ENCODE peak calls at places on chromosomes 13 and 19, in four cellular contexts. One of them, this sample, is unnamed.
A peak's percentile ranks its signal among the peaks of the same experiment; 100 is the strongest.

GRCh38 chr19:36488816-36489138 is 584 bp downstream of the ZNF566 start:
- DNase-seq in neuronal stem cell: no peak
- DNase-seq in GM23338: no peak
- DNase-seq in bronchial epithelial cell: no peak
- DNase-seq in this sample: no peak

GRCh38 chr19:38952395-38953165 is 21.8 kb downstream of the MRPS12 start:
- DNase-seq in neuronal stem cell: no peak
- DNase-seq in GM23338: peak; percentile 80
- DNase-seq in bronchial epithelial cell: peak; percentile 40
- DNase-seq in this sample: no peak

GRCh38 chr19:982567-983170 is 1.5 kb upstream of the WDR18 start:
- DNase-seq in neuronal stem cell: peak; percentile 79
- DNase-seq in GM23338: peak; percentile 83
- DNase-seq in bronchial epithelial cell: peak; percentile 13
- DNase-seq in this sample: peak; percentile 46

GRCh38 chr19:30812099-30812684 is 440.0 kb downstream of the ZNF536 start:
- DNase-seq in neuronal stem cell: no peak
- DNase-seq in GM23338: no peak
- DNase-seq in bronchial epithelial cell: no peak
- DNase-seq in this sample: no peak

GRCh38 chr19:48102870-48103751 is 7.5 kb downstream of the PLA2G4C start:
- DNase-seq in neuronal stem cell: peak; percentile 56
- DNase-seq in GM23338: peak; percentile 82
- DNase-seq in bronchial epithelial cell: peak; percentile 54
- DNase-seq in this sample: no peak

GRCh38 chr19:1177322-1178114 is 3.5 kb upstream of the SBNO2 start:
- DNase-seq in neuronal stem cell: no peak
- DNase-seq in GM23338: no peak
- DNase-seq in bronchial epithelial cell: peak; percentile 96
- DNase-seq in this sample: no peak

GRCh38 chr19:22831211-22831610 is 880 bp upstream of the ZNF723 start:
- DNase-seq in neuronal stem cell: no peak
- DNase-seq in GM23338: no peak
- DNase-seq in bronchial epithelial cell: no peak
- DNase-seq in this sample: no peak

GRCh38 chr19:18245297-18245696 is 19.1 kb upstream of the PDE4C start:
- DNase-seq in neuronal stem cell: no peak
- DNase-seq in GM23338: no peak
- DNase-seq in bronchial epithelial cell: no peak
- DNase-seq in this sample: no peak

GRCh38 chr19:11617207-11618062 is 20.2 kb downstream of the ZNF627 start:
- DNase-seq in neuronal stem cell: no peak
- DNase-seq in GM23338: no peak
- DNase-seq in bronchial epithelial cell: no peak
- DNase-seq in this sample: no peak

GRCh38 chr13:45989607-45990006 is 62.9 kb downstream of the ZC3H13 start:
- DNase-seq in neuronal stem cell: no peak
- DNase-seq in GM23338: no peak
- DNase-seq in bronchial epithelial cell: peak; percentile 18
- DNase-seq in this sample: no peak

GRCh38 chr13:66795636-66796035 is 434.5 kb downstream of the PCDH9 start:
- DNase-seq in neuronal stem cell: no peak
- DNase-seq in GM23338: no peak
- DNase-seq in bronchial epithelial cell: no peak
- DNase-seq in this sample: no peak

GRCh38 chr13:28754698-28755545 is 36.2 kb upstream of the SLC46A3 start:
- DNase-seq in neuronal stem cell: no peak
- DNase-seq in GM23338: peak; percentile 71
- DNase-seq in bronchial epithelial cell: no peak
- DNase-seq in this sample: no peak

GRCh38 chr19:38975214-38975860 is at the start of gene FBXO17:
- DNase-seq in neuronal stem cell: peak; percentile 50
- DNase-seq in GM23338: peak; percentile 70
- DNase-seq in bronchial epithelial cell: peak; percentile 34
- DNase-seq in this sample: peak; percentile 51

GRCh38 chr13:76820759-76821158 is 65.4 kb downstream of the KCTD12 start:
- DNase-seq in neuronal stem cell: no peak
- DNase-seq in GM23338: peak; percentile 8
- DNase-seq in bronchial epithelial cell: no peak
- DNase-seq in this sample: peak; percentile 61

GRCh38 chr13:65555973-65556372 is 1674.2 kb downstream of the PCDH9 start:
- DNase-seq in neuronal stem cell: no peak
- DNase-seq in GM23338: no peak
- DNase-seq in bronchial epithelial cell: no peak
- DNase-seq in this sample: no peak

GRCh38 chr13:106373304-106373988 is 162.0 kb downstream of the EFNB2 start:
- DNase-seq in neuronal stem cell: no peak
- DNase-seq in GM23338: no peak
- DNase-seq in bronchial epithelial cell: no peak
- DNase-seq in this sample: no peak

GRCh38 chr13:95745752-95746151 is 68.8 kb downstream of the DNAJC3 start:
- DNase-seq in neuronal stem cell: no peak
- DNase-seq in GM23338: peak; percentile 28
- DNase-seq in bronchial epithelial cell: no peak
- DNase-seq in this sample: no peak

GRCh38 chr13:80235131-80235530 is 105.8 kb downstream of the SPRY2 start:
- DNase-seq in neuronal stem cell: no peak
- DNase-seq in GM23338: no peak
- DNase-seq in bronchial epithelial cell: no peak
- DNase-seq in this sample: no peak
- H3K4me3 ChIP-seq in neuronal stem cell: no peak overlapping the region
- H3K4me3 ChIP-seq in GM23338: no peak overlapping the region
- H3K4me3 ChIP-seq in bronchial epithelial cell: no peak overlapping the region
- H3K4me3 ChIP-seq in this sample: no peak overlapping the region

DNA sequence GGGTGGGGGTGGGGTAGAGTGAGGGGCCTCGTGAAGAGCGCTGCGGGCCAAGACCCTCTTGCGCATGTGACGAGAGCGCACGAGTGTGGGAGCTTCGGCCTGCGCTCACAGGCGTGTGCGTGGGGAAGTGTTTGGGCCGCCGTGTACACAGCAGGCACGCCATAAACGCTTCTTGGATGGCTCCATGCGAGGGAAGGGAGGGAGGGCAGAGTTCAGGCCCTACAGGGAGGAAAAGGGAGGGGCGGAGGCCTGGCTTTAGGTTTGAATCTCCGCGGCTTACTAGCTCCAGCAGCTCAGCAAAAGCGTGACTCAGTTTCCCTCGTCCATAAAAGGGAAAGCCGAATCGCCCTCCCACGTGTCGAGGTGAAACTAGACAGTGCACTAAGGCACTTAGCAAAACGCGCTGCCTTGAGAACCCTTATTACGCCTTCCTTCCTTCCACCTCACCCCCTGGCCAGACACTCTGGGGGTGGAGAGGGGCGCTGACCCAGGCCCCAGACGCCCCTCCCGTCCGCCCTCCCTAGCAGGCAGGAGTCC is 12.5 kb downstream of the GADD45B start:
- DNase-seq in neuronal stem cell: no peak
- DNase-seq in GM23338: no peak
- DNase-seq in bronchial epithelial cell: no peak
- DNase-seq in this sample: no peak
- H3K4me3 ChIP-seq in neuronal stem cell: no peak overlapping the region
- H3K4me3 ChIP-seq in GM23338: peak overlapping the region; percentile 61
- H3K4me3 ChIP-seq in bronchial epithelial cell: no peak overlapping the region
- H3K4me3 ChIP-seq in this sample: peak overlapping the region; percentile 34

GRCh38 chr13:26759156-26759906 is 1.3 kb downstream of the GPR12 start:
- DNase-seq in neuronal stem cell: no peak
- DNase-seq in GM23338: peak; percentile 21
- DNase-seq in bronchial epithelial cell: no peak
- DNase-seq in this sample: no peak

GRCh38 chr13:26759907-26760834 is at the start of gene GPR12:
- DNase-seq in neuronal stem cell: no peak
- DNase-seq in GM23338: peak; percentile 33
- DNase-seq in bronchial epithelial cell: no peak
- DNase-seq in this sample: no peak

GRCh38 chr13:26758496-26759155 is 2.0 kb downstream of the GPR12 start:
- DNase-seq in neuronal stem cell: no peak
- DNase-seq in GM23338: no peak
- DNase-seq in bronchial epithelial cell: no peak
- DNase-seq in this sample: no peak

GRCh38 chr13:26760835-26761582 is 423 bp upstream of the GPR12 start:
- DNase-seq in neuronal stem cell: no peak
- DNase-seq in GM23338: peak; percentile 40
- DNase-seq in bronchial epithelial cell: no peak
- DNase-seq in this sample: no peak
- H3K4me3 ChIP-seq in neuronal stem cell: peak overlapping the region; percentile 76
- H3K4me3 ChIP-seq in GM23338: peak overlapping the region; percentile 62
- H3K4me3 ChIP-seq in bronchial epithelial cell: no peak overlapping the region
- H3K4me3 ChIP-seq in this sample: no peak overlapping the region

GRCh38 chr19:55081773-55082022 is 6.0 kb downstream of the EPS8L1 start:
- DNase-seq in neuronal stem cell: no peak
- DNase-seq in GM23338: no peak
- DNase-seq in bronchial epithelial cell: no peak
- DNase-seq in this sample: no peak
- H3K4me3 ChIP-seq in neuronal stem cell: peak overlapping the region; percentile 19
- H3K4me3 ChIP-seq in GM23338: peak overlapping the region; percentile 85
- H3K4me3 ChIP-seq in bronchial epithelial cell: peak overlapping the region; percentile 49
- H3K4me3 ChIP-seq in this sample: no peak overlapping the region

GRCh38 chr13:37595162-37595561 is 3.4 kb downstream of the POSTN start:
- DNase-seq in neuronal stem cell: no peak
- DNase-seq in GM23338: peak; percentile 14
- DNase-seq in bronchial epithelial cell: peak; percentile 56
- DNase-seq in this sample: no peak

GRCh38 chr13:37597477-37597876 is 1.1 kb downstream of the POSTN start:
- DNase-seq in neuronal stem cell: no peak
- DNase-seq in GM23338: no peak
- DNase-seq in bronchial epithelial cell: no peak
- DNase-seq in this sample: no peak

GRCh38 chr13:37599509-37599908 is 941 bp upstream of the POSTN start:
- DNase-seq in neuronal stem cell: no peak
- DNase-seq in GM23338: no peak
- DNase-seq in bronchial epithelial cell: no peak
- DNase-seq in this sample: no peak

GRCh38 chr13:37602743-37603381 is 4.3 kb upstream of the POSTN start:
- DNase-seq in neuronal stem cell: no peak
- DNase-seq in GM23338: no peak
- DNase-seq in bronchial epithelial cell: peak; percentile 42
- DNase-seq in this sample: no peak

DNA sequence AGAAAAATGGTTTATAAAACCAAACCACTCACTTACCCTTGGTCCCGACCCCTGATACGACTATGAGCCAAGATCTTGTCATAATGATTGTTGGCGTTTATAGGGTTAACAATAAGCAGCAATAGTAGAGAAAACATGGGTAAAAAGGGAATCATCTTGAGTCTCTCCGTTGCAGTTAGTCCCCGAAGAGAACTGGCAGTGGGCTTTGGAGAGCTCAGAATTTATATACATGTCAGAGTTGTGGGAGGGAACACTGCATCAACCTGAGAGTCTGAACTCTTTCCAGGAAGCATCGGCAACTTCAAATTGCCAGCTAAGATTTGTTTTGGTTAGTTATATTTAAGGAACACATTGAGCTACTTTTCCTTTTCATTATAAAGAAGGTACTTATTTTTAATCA is at the start of gene POSTN:
- DNase-seq in neuronal stem cell: no peak
- DNase-seq in GM23338: no peak
- DNase-seq in bronchial epithelial cell: no peak
- DNase-seq in this sample: no peak
- H3K4me3 ChIP-seq in neuronal stem cell: no peak within 1 kb of the TSS
- H3K4me3 ChIP-seq in GM23338: no peak within 1 kb of the TSS
- H3K4me3 ChIP-seq in bronchial epithelial cell: no peak within 1 kb of the TSS
- H3K4me3 ChIP-seq in this sample: peak within 1 kb of the TSS; percentile 25

GRCh38 chr19:47022541-47023447 is 3.2 kb downstream of the NPAS1 start:
- DNase-seq in neuronal stem cell: no peak
- DNase-seq in GM23338: peak; percentile 58
- DNase-seq in bronchial epithelial cell: no peak
- DNase-seq in this sample: no peak

GRCh38 chr19:47020992-47021496 is 1.4 kb downstream of the NPAS1 start:
- DNase-seq in neuronal stem cell: no peak
- DNase-seq in GM23338: peak; percentile 69
- DNase-seq in bronchial epithelial cell: no peak
- DNase-seq in this sample: no peak

GRCh38 chr19:47022140-47022536 is 2.5 kb downstream of the NPAS1 start:
- DNase-seq in neuronal stem cell: no peak
- DNase-seq in GM23338: no peak
- DNase-seq in bronchial epithelial cell: no peak
- DNase-seq in this sample: no peak

GRCh38 chr19:47020132-47020805 is 632 bp downstream of the NPAS1 start:
- DNase-seq in neuronal stem cell: no peak
- DNase-seq in GM23338: peak; percentile 78
- DNase-seq in bronchial epithelial cell: no peak
- DNase-seq in this sample: no peak

DNA sequence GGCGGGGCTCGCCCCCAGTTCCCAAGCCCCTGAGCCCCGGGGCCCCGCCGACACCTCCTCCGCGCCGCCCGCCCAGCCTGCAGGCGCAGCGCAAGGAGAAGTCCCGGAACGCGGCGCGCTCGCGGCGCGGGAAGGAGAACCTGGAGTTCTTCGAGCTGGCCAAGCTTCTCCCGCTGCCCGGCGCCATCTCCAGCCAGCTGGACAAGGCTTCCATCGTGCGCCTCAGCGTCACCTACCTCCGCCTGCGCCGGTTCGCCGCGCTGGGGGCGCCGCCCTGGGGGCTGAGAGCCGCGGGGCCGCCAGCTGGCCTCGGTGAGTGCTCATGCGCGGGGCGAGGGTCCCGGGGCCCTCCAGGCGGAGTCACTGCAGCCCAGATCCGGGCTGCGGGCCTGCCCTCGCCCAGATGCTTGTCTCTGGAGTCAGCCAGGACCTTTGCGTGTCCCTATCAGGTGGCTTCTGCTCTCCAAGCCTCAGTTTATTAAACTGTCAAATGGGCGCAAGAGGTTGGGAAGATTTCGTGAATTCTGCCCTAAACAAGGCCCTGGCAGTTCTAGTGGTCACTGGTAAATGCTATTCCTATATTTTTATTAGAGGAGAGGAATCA is 2.0 kb downstream of the NPAS1 start:
- DNase-seq in neuronal stem cell: no peak
- DNase-seq in GM23338: peak; percentile 77
- DNase-seq in bronchial epithelial cell: no peak
- DNase-seq in this sample: no peak
- H3K4me3 ChIP-seq in neuronal stem cell: no peak overlapping the region
- H3K4me3 ChIP-seq in GM23338: peak overlapping the region; percentile 62
- H3K4me3 ChIP-seq in bronchial epithelial cell: no peak overlapping the region
- H3K4me3 ChIP-seq in this sample: no peak overlapping the region

DNA sequence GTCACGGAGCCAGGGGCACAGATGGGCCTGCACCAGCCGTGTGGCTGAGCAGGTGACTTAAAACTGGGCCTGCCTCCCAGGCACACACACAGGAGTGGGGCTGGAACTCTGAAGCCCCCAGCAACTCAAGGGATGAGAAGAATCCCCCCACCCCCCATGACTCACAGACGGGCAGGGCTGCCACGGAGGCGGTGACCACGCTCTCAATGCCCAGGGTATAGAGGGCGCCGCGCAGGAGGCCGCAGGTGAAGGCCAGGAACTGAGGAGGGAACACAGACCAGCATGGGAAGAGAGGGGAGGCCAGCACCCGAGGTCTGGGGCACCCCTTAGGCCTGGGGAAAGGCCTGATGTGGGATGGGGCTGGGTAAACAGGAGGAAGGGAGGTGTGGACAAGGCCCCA is 3.0 kb upstream of the NKPD1 start:
- DNase-seq in neuronal stem cell: no peak
- DNase-seq in GM23338: no peak
- DNase-seq in bronchial epithelial cell: no peak
- DNase-seq in this sample: no peak
- H3K4me3 ChIP-seq in neuronal stem cell: no peak overlapping the region
- H3K4me3 ChIP-seq in GM23338: no peak overlapping the region
- H3K4me3 ChIP-seq in bronchial epithelial cell: no peak overlapping the region
- H3K4me3 ChIP-seq in this sample: no peak overlapping the region

GRCh38 chr19:13012390-13012689 is 17.1 kb downstream of the NFIX start:
- DNase-seq in neuronal stem cell: no peak
- DNase-seq in GM23338: no peak
- DNase-seq in bronchial epithelial cell: no peak
- DNase-seq in this sample: no peak
- H3K4me3 ChIP-seq in neuronal stem cell: no peak overlapping the region
- H3K4me3 ChIP-seq in GM23338: peak overlapping the region; percentile 45
- H3K4me3 ChIP-seq in bronchial epithelial cell: no peak overlapping the region
- H3K4me3 ChIP-seq in this sample: peak overlapping the region; percentile 39

This sample was measured in uterus.